ENCODE peak calls at places on chromosomes 6 and 20, in five cellular contexts. H, S, Z, J and D are unnamed samples.
A peak's percentile ranks its signal among the peaks of the same experiment; 100 is the strongest.

GRCh38 chr6:82704048-82704447 is 340.4 kb downstream of the TPBG start:
- DNase-seq in Z (no peak), J (no peak), H (no peak), S (no peak), D (peak; percentile 13)

GRCh38 chr6:43308101-43308989 is at the start of gene CRIP3:
- DNase-seq in H (peak; percentile 70), J (peak; percentile 59), S (peak; percentile 73), Z (peak; percentile 63), D (peak; percentile 44)

GRCh38 chr6:506920-507523 is 115.5 kb downstream of the IRF4 start:
- DNase-seq in H (no peak), J (no peak), S (no peak), Z (no peak), D (no peak)

GRCh38 chr20:24102290-24102689 is 113.7 kb upstream of the GGTLC1 start:
- DNase-seq in H (no peak), Z (peak; percentile 51), J (no peak), S (no peak), D (peak; percentile 24)

GRCh38 chr20:36572701-36573102 is 695 bp upstream of the TGIF2 start:
- DNase-seq in Z (peak; percentile 67), H (peak; percentile 43), S (peak; percentile 54), J (peak; percentile 20), D (peak; percentile 35)

GRCh38 chr6:142822882-142823578 is 121.9 kb downstream of the HIVEP2 start:
- DNase-seq in S (no peak), H (peak; percentile 42), Z (no peak), J (no peak), D (no peak)

GRCh38 chr6:11363881-11364576 is 131.6 kb upstream of the NEDD9 start:
- DNase-seq in S (no peak), H (no peak), Z (no peak), J (no peak), D (no peak)

GRCh38 chr6:40344566-40345185 is 242.5 kb downstream of the LRFN2 start:
- DNase-seq in S (no peak), Z (peak; percentile 36), H (no peak), J (no peak), D (no peak)

GRCh38 chr20:24658920-24659660 is 189.7 kb downstream of the SYNDIG1 start:
- DNase-seq in S (no peak), J (no peak), Z (no peak), H (no peak), D (no peak)

GRCh38 chr6:169409742-169410312 is 156.2 kb upstream of the THBS2 start:
- DNase-seq in S (no peak), J (peak; percentile 85), Z (no peak), H (no peak), D (peak; percentile 10)

GRCh38 chr6:53439556-53439955 is 90.8 kb upstream of the ELOVL5 start:
- DNase-seq in J (peak; percentile 60), Z (no peak), H (no peak), S (no peak), D (peak; percentile 83)

GRCh38 chr20:24672181-24672880 is 202.9 kb downstream of the SYNDIG1 start:
- DNase-seq in Z (no peak), H (no peak), S (no peak), J (no peak), D (peak; percentile 75)

GRCh38 chr6:11025911-11026635 is 18.0 kb downstream of the ELOVL2 start:
- DNase-seq in Z (no peak), J (no peak), S (no peak), H (no peak), D (no peak)

GRCh38 chr6:134740473-134741192 is 209.3 kb downstream of the ALDH8A1 start:
- DNase-seq in S (no peak), H (no peak), Z (no peak), J (peak; percentile 4), D (peak; percentile 80)

GRCh38 chr20:19828233-19828632 is 70.2 kb downstream of the RIN2 start:
- DNase-seq in S (peak; percentile 78), H (no peak), J (no peak), Z (peak; percentile 61), D (peak; percentile 64)

DNA sequence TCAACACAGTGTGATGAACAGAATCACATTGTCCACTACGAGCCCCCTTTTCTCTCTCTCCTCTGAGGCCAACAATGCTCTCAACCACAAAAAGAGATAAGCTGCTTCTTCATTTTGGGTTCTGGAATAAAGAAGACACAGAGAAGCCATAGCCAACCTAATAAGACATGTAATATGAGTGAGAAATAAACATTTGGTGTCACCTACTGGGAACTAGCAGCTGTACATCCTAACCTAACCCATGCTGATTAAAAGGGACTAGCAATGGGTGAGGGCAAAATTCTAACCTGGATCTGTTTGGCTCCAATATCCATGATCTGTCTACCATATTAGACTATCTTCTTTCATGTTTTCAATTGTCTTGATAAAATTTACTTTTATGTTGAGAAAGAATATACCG is 369.1 kb upstream of the MARCKS start:
- DNase-seq in H (no peak), J (no peak), S (no peak), Z (no peak), D (peak; percentile 40)
- TF ChIP-seq CTCF in H (no peak), J (no peak), S (no peak), Z (no peak), D (no peak)

DNA sequence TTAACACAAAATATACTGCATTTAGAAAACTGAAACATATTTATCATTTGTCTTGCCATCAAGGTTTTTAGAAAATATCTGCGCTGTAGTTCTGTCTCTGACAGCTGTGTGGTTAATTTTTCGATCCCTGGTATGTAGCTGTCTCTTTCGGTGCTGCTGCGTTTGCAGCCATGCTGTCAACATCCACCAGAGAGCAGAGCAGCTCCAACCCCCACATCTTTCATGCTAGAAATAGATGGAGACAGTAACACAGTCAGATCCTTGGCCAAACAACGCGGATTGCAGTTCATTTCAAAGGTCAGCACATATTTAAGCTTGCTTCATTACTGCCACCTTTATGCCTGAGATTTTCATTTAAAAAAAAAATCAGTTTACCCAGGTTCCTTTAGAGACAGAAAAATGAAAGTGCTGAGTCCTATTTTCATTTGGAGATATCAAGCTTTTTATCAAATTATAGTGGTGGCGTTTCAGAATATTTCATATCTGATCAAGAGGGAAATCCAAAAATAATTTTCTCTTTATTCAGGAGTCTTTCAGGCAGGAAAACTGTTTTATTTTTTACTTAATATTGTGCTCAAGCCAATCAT is 157.7 kb upstream of the MMS22L start:
- DNase-seq in S (no peak), H (no peak), Z (no peak), J (peak; percentile 22), D (peak; percentile 63)
- TF ChIP-seq CTCF in S (no peak), H (peak; percentile 15), Z (no peak), J (peak; percentile 55), D (peak; percentile 75)

GRCh38 chr20:45725134-45725533 is 3.0 kb downstream of the SPINT4 start:
- DNase-seq in Z (no peak), H (no peak), J (no peak), S (no peak), D (peak; percentile 39)
- TF ChIP-seq CTCF in Z (no peak), H (no peak), J (no peak), S (no peak), D (no peak)

GRCh38 chr6:9732056-9732455 is 682.8 kb downstream of the TFAP2A start:
- DNase-seq in H (no peak), J (peak; percentile 2), Z (no peak), S (no peak), D (no peak)
- TF ChIP-seq CTCF in H (no peak), J (no peak), Z (no peak), S (no peak), D (no peak)

DNA sequence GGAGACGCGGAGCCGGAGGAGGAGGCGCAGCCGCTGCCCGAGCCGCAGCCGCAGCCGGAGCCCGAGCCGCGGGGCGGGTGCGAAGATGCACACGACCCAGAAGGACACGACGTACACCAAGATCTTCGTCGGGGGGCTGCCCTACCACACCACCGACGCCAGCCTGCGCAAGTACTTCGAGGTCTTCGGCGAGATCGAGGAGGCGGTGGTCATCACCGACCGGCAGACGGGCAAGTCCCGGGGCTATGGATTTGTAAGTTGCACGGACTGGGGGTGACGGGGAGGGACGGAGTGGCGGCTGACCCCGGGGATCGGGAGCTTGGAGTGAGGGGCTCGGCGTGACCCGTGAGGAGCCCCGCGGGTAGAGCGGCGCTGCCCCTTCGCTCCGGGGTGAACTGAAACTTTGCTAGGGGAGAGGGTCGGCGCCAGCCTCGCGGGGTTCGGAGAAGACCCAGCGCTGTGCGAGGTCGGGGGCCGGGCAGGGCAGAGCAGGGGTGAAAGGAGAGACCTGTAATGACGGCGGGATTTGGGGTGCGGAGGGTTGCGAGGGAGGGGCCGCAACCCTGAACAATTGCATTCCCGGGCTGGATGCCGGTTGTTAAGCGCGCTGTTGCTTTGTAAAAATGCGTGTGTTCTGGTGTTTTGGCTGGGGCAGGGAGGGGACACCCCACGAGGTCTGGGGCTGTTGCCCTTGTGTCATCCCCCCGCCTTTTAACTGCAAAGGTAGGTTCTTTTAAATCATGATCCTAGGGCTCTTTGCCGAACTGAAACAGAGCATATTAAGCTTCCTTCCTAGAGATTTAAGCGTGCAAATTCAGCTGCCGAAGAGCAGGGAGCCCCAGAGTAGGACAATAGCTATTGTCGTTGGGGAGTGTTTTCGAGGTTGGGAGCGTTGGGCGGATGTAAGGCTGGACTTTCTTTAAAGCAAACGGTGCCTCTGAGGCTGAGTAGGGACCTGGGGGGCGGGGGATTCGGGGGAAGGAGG is 628 bp downstream of the RBM24 start:
- DNase-seq in J (peak; percentile 50), H (no peak), Z (no peak), S (no peak), D (no peak)
- TF ChIP-seq CTCF in J (no peak), H (no peak), Z (no peak), S (no peak), D (no peak)

GRCh38 chr6:73637404-73637803 is 16.4 kb downstream of the SLC17A5 start:
- DNase-seq in H (no peak), Z (no peak), J (no peak), S (no peak), D (no peak)

GRCh38 chr6:73636048-73636447 is 17.7 kb downstream of the SLC17A5 start:
- DNase-seq in S (no peak), H (no peak), Z (no peak), J (peak; percentile 43), D (no peak)

GRCh38 chr6:73640179-73640750 is 13.5 kb downstream of the SLC17A5 start:
- DNase-seq in S (no peak), J (no peak), Z (no peak), H (no peak), D (no peak)

GRCh38 chr6:73642530-73642929 is 11.3 kb downstream of the SLC17A5 start:
- DNase-seq in Z (no peak), H (no peak), J (no peak), S (no peak), D (no peak)

DNA sequence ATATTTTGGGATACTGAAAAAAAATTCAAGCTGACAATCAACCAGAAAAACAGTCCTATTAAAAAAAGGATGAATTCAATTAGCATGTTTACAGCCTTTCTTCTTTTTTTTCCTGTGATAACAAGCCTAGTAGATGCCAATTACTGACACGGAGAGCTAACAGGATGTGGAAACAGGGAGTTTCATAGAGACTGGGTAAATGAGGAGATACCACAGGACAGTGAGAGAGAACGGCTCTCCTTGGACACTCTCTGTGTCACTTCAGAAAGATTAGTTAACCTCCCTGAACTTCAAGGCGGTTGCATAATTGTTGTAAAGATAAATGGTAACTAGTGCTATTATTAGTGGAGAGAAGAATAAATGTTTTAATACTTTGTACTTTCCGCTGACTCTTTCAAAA is 14.8 kb downstream of the SLC17A5 start:
- DNase-seq in H (no peak), J (no peak), Z (no peak), S (no peak), D (no peak)
- TF ChIP-seq CTCF in H (no peak), J (no peak), Z (no peak), S (no peak), D (no peak)

DNA sequence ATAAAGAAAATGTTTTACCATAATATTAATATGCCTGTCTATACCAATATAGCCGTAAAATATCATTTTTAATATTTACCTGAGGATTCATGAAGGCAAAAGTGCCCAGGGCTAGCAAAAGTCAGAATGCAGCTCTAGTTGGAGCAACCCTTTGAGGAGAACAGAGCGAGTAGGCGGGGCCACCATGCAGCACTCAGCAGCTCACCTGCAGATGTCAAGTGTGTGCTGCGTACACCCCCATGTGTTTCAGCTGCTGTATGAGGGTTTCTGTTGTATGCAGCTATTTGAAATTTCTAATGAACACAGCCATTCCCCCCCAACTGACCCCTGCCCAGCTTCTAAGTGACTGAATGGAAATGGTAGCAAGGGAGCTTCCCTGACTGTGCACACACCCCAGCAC is 508.0 kb downstream of the QKI start:
- DNase-seq in Z (no peak), H (no peak), J (no peak), S (no peak), D (no peak)
- TF ChIP-seq CTCF in Z (no peak), H (peak; percentile 16), J (no peak), S (no peak), D (no peak)